ENCODE peak calls at places on chromosomes 16 and 17, in ten cellular contexts. K is GM23248; F is CD8-positive, alpha-beta T cell; U is mammary epithelial cell; M is heart right ventricle; D is AG10803; C is AG09309; N is pancreas; Y is mucosa of descending colon; B is DND-41. E is an unnamed sample.

GRCh38 chr17:27293359-27293897 is 486 bp upstream of the WSB1 start:
- DNase-seq in K (no peak), F (no peak), U (no peak), M (no peak), D (no peak), C (no peak), N (no peak), Y (peak), B (no peak), E (no peak)

GRCh38 chr16:31568577-31569359 is 41.1 kb downstream of the AHSP start:
- DNase-seq in K (peak), F (no peak), U (no peak), M (no peak), D (peak), C (no peak), N (no peak), Y (no peak), B (no peak), E (no peak)

GRCh38 chr16:87592018-87592712 is 10.1 kb upstream of the JPH3 start:
- DNase-seq in K (no peak), F (no peak), U (no peak), M (no peak), D (no peak), C (no peak), N (no peak), Y (no peak), B (no peak), E (no peak)

GRCh38 chr17:44909681-44910144 is 5.6 kb downstream of the GFAP start:
- DNase-seq in K (peak), F (no peak), U (peak), M (no peak), D (peak), C (peak), N (no peak), Y (no peak), B (no peak), E (no peak)

GRCh38 chr16:64150193-64150592 is 971.7 kb downstream of the CDH11 start:
- DNase-seq in K (no peak), F (no peak), U (no peak), M (no peak), D (no peak), C (no peak), N (no peak), Y (no peak), B (no peak), E (no peak)

GRCh38 chr16:87963400-87963799 is 12.2 kb downstream of the BANP start:
- DNase-seq in K (peak), F (peak), U (peak), M (peak), D (peak), C (no peak), N (no peak), Y (no peak), B (no peak), E (no peak)

GRCh38 chr16:17303101-17303500 is 167.7 kb downstream of the XYLT1 start:
- DNase-seq in K (no peak), F (no peak), U (no peak), M (no peak), D (no peak), C (no peak), N (no peak), Y (peak), B (no peak), E (no peak)

GRCh38 chr17:43667506-43668438 is 6.0 kb upstream of the MEOX1 start:
- DNase-seq in K (peak), F (no peak), U (peak), M (no peak), D (peak), C (no peak), N (no peak), Y (no peak), B (no peak), E (no peak)

GRCh38 chr16:49524578-49525315 is 151.1 kb downstream of the C16orf78 start:
- DNase-seq in K (no peak), F (no peak), U (no peak), M (no peak), D (no peak), C (no peak), N (no peak), Y (no peak), B (peak), E (no peak)

GRCh38 chr16:10383626-10384025 is 2.2 kb upstream of the ATF7IP2 start:
- DNase-seq in K (no peak), F (no peak), U (no peak), M (no peak), D (no peak), C (no peak), N (no peak), Y (no peak), B (no peak), E (no peak)

GRCh38 chr16:2242598-2242997 is 6.4 kb downstream of the DNASE1L2 start:
- DNase-seq in K (no peak), F (no peak), U (no peak), M (no peak), D (no peak), C (no peak), N (no peak), Y (no peak), B (no peak), E (no peak)

GRCh38 chr16:56983211-56983751 is 6.1 kb upstream of the NLRC5 start:
- DNase-seq in K (no peak), F (no peak), U (no peak), M (no peak), D (no peak), C (no peak), N (no peak), Y (peak), B (no peak), E (no peak)

GRCh38 chr17:4142107-4142900 is 526 bp downstream of the ZZEF1 start:
- DNase-seq in K (peak), F (peak), U (no peak), M (peak), D (peak), C (no peak), N (peak), Y (peak), B (peak), E (no peak)

GRCh38 chr17:65027305-65027704 is 29.2 kb downstream of the GNA13 start:
- DNase-seq in K (peak), F (no peak), U (peak), M (no peak), D (peak), C (no peak), N (no peak), Y (no peak), B (peak), E (no peak)

GRCh38 chr17:74512624-74513084 is 18.6 kb downstream of the CD300LB start:
- DNase-seq in K (peak), F (no peak), U (peak), M (no peak), D (peak), C (peak), N (no peak), Y (no peak), B (no peak), E (no peak)

GRCh38 chr16:53911506-53911905 is 207.6 kb downstream of the FTO start:
- DNase-seq in K (no peak), F (no peak), U (no peak), M (no peak), D (peak), C (no peak), N (no peak), Y (no peak), B (no peak), E (no peak)

GRCh38 chr17:38706625-38707298 is 1.7 kb downstream of the MLLT6 start:
- DNase-seq in K (peak), F (no peak), U (peak), M (no peak), D (no peak), C (no peak), N (no peak), Y (peak), B (no peak), E (no peak)

GRCh38 chr16:4437366-4437765 is 11.7 kb downstream of the DNAJA3 start:
- DNase-seq in K (no peak), F (no peak), U (no peak), M (no peak), D (no peak), C (no peak), N (no peak), Y (no peak), B (no peak), E (no peak)

GRCh38 chr16:14151256-14152030 is 80.3 kb downstream of the MRTFB start:
- DNase-seq in K (peak), F (no peak), U (no peak), M (peak), D (peak), C (no peak), N (no peak), Y (no peak), B (no peak), E (no peak)

GRCh38 chr16:6701096-6701495 is 631.5 kb upstream of the RBFOX1 start:
- DNase-seq in K (no peak), F (no peak), U (no peak), M (no peak), D (no peak), C (no peak), N (no peak), Y (no peak), B (no peak), E (no peak)

GRCh38 chr17:27498615-27499316 is 42.5 kb downstream of the KSR1 start:
- DNase-seq in K (no peak), F (no peak), U (no peak), M (no peak), D (no peak), C (no peak), N (no peak), Y (no peak), B (no peak), E (no peak)

GRCh38 chr17:66345264-66345663 is 42.9 kb downstream of the PRKCA start:
- DNase-seq in K (no peak), F (no peak), U (no peak), M (no peak), D (peak), C (no peak), N (no peak), Y (no peak), B (no peak), E (no peak)

GRCh38 chr17:28118362-28118761 is 75.9 kb downstream of the NLK start:
- DNase-seq in K (no peak), F (no peak), U (no peak), M (no peak), D (no peak), C (no peak), N (no peak), Y (no peak), B (no peak), E (no peak)

GRCh38 chr17:73304971-73305786 is 6.6 kb downstream of the CDC42EP4 start:
- DNase-seq in K (peak), F (no peak), U (peak), M (peak), D (peak), C (no peak), N (no peak), Y (peak), B (no peak), E (peak)

GRCh38 chr17:68288375-68288774 is 2.6 kb downstream of the SLC16A6 start:
- DNase-seq in K (no peak), F (no peak), U (no peak), M (no peak), D (no peak), C (no peak), N (no peak), Y (no peak), B (no peak), E (no peak)

GRCh38 chr17:353213-353837 is 718 bp upstream of the RPH3AL start:
- DNase-seq in K (no peak), F (no peak), U (no peak), M (no peak), D (no peak), C (no peak), N (no peak), Y (peak), B (no peak), E (no peak)

GRCh38 chr16:86618431-86619262 is 40.3 kb downstream of the FOXL1 start:
- DNase-seq in K (peak), F (no peak), U (no peak), M (no peak), D (peak), C (no peak), N (no peak), Y (no peak), B (no peak), E (no peak)

GRCh38 chr16:75459691-75460090 is 4.8 kb downstream of the TMEM170A start:
- DNase-seq in K (no peak), F (no peak), U (no peak), M (no peak), D (no peak), C (no peak), N (no peak), Y (no peak), B (no peak), E (no peak)

GRCh38 chr17:74296548-74296936 is 22.5 kb downstream of the DNAI2 start:
- DNase-seq in K (peak), F (no peak), U (peak), M (peak), D (peak), C (peak), N (peak), Y (peak), B (no peak), E (no peak)

GRCh38 chr16:89185062-89185751 is 13.7 kb downstream of the CDH15 start:
- DNase-seq in K (peak), F (no peak), U (no peak), M (no peak), D (no peak), C (no peak), N (peak), Y (no peak), B (peak), E (no peak)

GRCh38 chr17:8940866-8941471 is 24.5 kb downstream of the PIK3R5 start:
- DNase-seq in K (no peak), F (no peak), U (no peak), M (no peak), D (no peak), C (no peak), N (no peak), Y (no peak), B (peak), E (no peak)

GRCh38 chr17:51144266-51145022 is 8.9 kb upstream of the NME1 start:
- DNase-seq in K (no peak), F (no peak), U (no peak), M (no peak), D (no peak), C (no peak), N (no peak), Y (no peak), B (no peak), E (no peak)

GRCh38 chr17:77553459-77554066 is 404.9 kb upstream of the TNRC6C start:
- DNase-seq in K (no peak), F (no peak), U (no peak), M (no peak), D (no peak), C (no peak), N (no peak), Y (no peak), B (no peak), E (no peak)

GRCh38 chr16:20023190-20023589 is 50.5 kb downstream of the GPR139 start:
- DNase-seq in K (peak), F (no peak), U (peak), M (no peak), D (no peak), C (no peak), N (no peak), Y (no peak), B (peak), E (no peak)

GRCh38 chr16:80233097-80233835 is 307.5 kb upstream of the DYNLRB2 start:
- DNase-seq in K (no peak), F (no peak), U (no peak), M (no peak), D (no peak), C (no peak), N (no peak), Y (no peak), B (no peak), E (no peak)

GRCh38 chr17:82846061-82846691 is 6.4 kb upstream of the ZNF750 start:
- DNase-seq in K (no peak), F (no peak), U (no peak), M (no peak), D (no peak), C (no peak), N (no peak), Y (peak), B (no peak), E (no peak)

GRCh38 chr16:71626858-71627213 is 852 bp downstream of the MARVELD3 start:
- DNase-seq in K (peak), F (no peak), U (peak), M (no peak), D (no peak), C (no peak), N (peak), Y (peak), B (no peak), E (no peak)
- H3K4me3 ChIP-seq in K (peak), F (peak), U (peak), M (no peak), D (no peak), C (no peak), N (peak), Y (peak), B (no peak), E (peak)

GRCh38 chr17:59840329-59840907 is 52.3 kb downstream of the TUBD1 start:
- DNase-seq in K (peak), F (no peak), U (peak), M (no peak), D (peak), C (no peak), N (no peak), Y (no peak), B (no peak), E (no peak)

GRCh38 chr17:59840908-59841666 is 51.7 kb downstream of the TUBD1 start:
- DNase-seq in K (peak), F (no peak), U (peak), M (no peak), D (peak), C (no peak), N (no peak), Y (no peak), B (no peak), E (no peak)

GRCh38 chr17:59837362-59838195 is 55.2 kb downstream of the TUBD1 start:
- DNase-seq in K (peak), F (peak), U (peak), M (peak), D (peak), C (peak), N (no peak), Y (no peak), B (peak), E (peak)

GRCh38 chr17:59839646-59840328 is 53.0 kb downstream of the TUBD1 start:
- DNase-seq in K (peak), F (no peak), U (no peak), M (no peak), D (peak), C (no peak), N (no peak), Y (no peak), B (no peak), E (no peak)

GRCh38 chr17:59838196-59838911 is 54.4 kb downstream of the TUBD1 start:
- DNase-seq in K (peak), F (no peak), U (no peak), M (no peak), D (peak), C (no peak), N (no peak), Y (no peak), B (peak), E (no peak)
- H3K4me3 ChIP-seq in K (peak), F (peak), U (peak), M (peak), D (peak), C (peak), N (peak), Y (peak), B (peak), E (peak)

DNA sequence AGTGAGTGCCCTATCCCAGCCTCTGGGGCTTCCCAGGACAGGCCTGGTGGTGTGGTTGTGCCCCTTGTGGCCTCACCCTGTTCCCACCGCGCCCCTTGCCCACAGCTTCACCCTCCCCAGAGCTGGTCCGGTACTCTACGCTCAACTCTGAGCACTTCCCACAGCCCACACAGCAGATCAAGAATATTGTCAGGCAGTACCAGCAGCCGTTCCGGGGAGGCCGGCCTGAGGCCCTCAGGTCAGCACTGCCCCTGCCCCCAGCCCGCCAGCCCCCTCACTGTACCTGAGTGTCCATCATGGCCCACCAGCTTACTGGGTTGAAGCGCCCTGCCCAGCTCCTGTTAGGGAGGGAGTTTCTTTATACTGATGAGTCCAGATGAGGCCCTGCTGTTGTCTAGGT is 32.3 kb upstream of the ALKBH5 start:
- DNase-seq in K (no peak), F (no peak), U (no peak), M (no peak), D (no peak), C (no peak), N (no peak), Y (no peak), B (no peak), E (no peak)
- H3K4me3 ChIP-seq in K (no peak), F (no peak), U (no peak), M (no peak), D (no peak), C (no peak), N (no peak), Y (no peak), B (no peak), E (no peak)

DNA sequence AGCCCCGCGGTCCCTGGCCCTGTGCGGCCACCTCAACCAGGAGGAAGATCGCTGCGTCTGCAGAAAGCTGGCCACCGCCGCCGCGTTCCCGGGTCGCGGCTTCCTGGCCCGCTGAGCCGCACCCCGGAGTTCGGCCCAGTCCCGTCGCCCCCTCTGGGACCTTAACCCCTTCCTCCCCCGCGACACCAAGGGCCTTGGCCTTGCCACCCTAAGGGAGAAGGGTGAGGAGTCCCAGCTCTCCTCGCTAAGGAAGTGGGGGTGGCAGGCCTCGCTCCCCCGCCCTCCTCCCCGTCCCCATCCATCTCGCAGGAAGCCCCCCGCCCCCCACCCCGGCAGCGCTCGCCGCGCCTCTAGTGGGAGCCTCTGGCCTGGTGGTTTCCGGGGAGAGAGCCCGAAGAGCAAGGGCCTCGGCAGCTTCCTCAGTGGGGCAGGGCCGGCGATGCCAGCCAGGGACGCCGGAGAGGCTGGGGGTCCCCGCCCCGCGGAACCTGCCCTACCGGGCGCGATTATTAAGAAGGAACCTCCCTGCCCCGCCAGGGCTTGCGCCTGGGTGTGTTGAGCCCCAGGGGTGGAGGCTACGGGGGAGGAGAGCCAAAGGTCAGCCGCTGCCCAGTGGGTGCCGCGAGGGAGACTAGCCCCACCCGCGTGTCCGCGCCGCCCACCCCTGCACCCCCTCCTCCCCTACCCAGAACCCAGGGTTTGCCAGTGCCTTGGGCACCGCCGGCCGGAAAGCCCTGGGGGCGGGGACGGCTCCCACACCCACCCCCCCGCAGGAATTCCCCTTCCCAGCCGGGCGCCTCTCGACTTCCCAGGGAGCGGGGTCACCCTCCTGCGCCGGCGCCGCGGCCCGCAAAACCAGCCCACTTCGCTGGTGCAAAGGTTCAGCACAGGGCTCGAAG is 6.8 kb downstream of the CBX4 start:
- DNase-seq in K (no peak), F (no peak), U (no peak), M (peak), D (no peak), C (no peak), N (peak), Y (peak), B (peak), E (no peak)
- H3K4me3 ChIP-seq in K (no peak), F (no peak), U (no peak), M (peak), D (no peak), C (no peak), N (no peak), Y (no peak), B (no peak), E (peak)

GRCh38 chr17:20259668-20260067 is 207.7 kb downstream of the LGALS9B start:
- DNase-seq in K (no peak), F (no peak), U (no peak), M (no peak), D (no peak), C (no peak), N (no peak), Y (no peak), B (no peak), E (no peak)

GRCh38 chr17:20263595-20263994 is 203.7 kb downstream of the LGALS9B start:
- DNase-seq in K (peak), F (no peak), U (peak), M (no peak), D (peak), C (peak), N (no peak), Y (no peak), B (no peak), E (no peak)

GRCh38 chr17:20266806-20267458 is 200.4 kb downstream of the LGALS9B start:
- DNase-seq in K (peak), F (no peak), U (peak), M (no peak), D (peak), C (peak), N (no peak), Y (no peak), B (no peak), E (peak)

GRCh38 chr17:20264996-20265395 is 202.3 kb downstream of the LGALS9B start:
- DNase-seq in K (no peak), F (no peak), U (no peak), M (no peak), D (no peak), C (no peak), N (no peak), Y (no peak), B (no peak), E (no peak)

GRCh38 chr17:20262116-20262977 is 205.0 kb downstream of the LGALS9B start:
- DNase-seq in K (no peak), F (no peak), U (no peak), M (no peak), D (no peak), C (no peak), N (no peak), Y (no peak), B (no peak), E (no peak)
- H3K4me3 ChIP-seq in K (no peak), F (peak), U (no peak), M (no peak), D (no peak), C (no peak), N (no peak), Y (no peak), B (no peak), E (no peak)

GRCh38 chr16:29662729-29663019 is 373 bp upstream of the SPN start:
- DNase-seq in K (no peak), F (peak), U (no peak), M (no peak), D (no peak), C (no peak), N (no peak), Y (peak), B (peak), E (no peak)
- H3K4me3 ChIP-seq in K (no peak), F (peak), U (no peak), M (no peak), D (no peak), C (no peak), N (no peak), Y (no peak), B (peak), E (peak)

GRCh38 chr17:81391268-81391963 is 3.8 kb upstream of the BAHCC1 start:
- DNase-seq in K (no peak), F (no peak), U (no peak), M (no peak), D (no peak), C (no peak), N (peak), Y (no peak), B (no peak), E (no peak)
- H3K4me3 ChIP-seq in K (peak), F (no peak), U (no peak), M (no peak), D (peak), C (no peak), N (no peak), Y (no peak), B (no peak), E (peak)

E was measured in thoracic aorta.